ENCODE peak calls at places on chromosomes 12 and 14, in six cellular contexts. X is prostate gland, I is GM10248, P is MM.1S, E is brain microvascular endothelial cell, Z is endodermal cell. T is an unnamed sample.

GRCh38 chr12:65649126-65649525 is 175.2 kb upstream of the HMGA2 start:
- DNase-seq in P (no peak), Z (no peak), E (peak), X (peak), I (no peak), T (no peak)

GRCh38 chr14:102481371-102481770 is 28.2 kb downstream of the ANKRD9 start:
- DNase-seq in E (no peak), I (no peak), X (no peak), Z (no peak), P (no peak), T (no peak)

GRCh38 chr12:1531160-1531653 is 63.2 kb downstream of the FBXL14 start:
- DNase-seq in Z (peak), P (no peak), E (no peak), I (no peak), X (no peak), T (peak)

GRCh38 chr12:116996648-116997047 is 85.9 kb downstream of the FBXW8 start:
- DNase-seq in Z (no peak), E (no peak), X (no peak), I (no peak), P (no peak), T (no peak)

GRCh38 chr14:51488569-51489220 is 163.0 kb upstream of the FRMD6 start:
- DNase-seq in I (no peak), X (peak), Z (no peak), E (no peak), P (no peak), T (no peak)

GRCh38 chr14:95480109-95480886 is 36.2 kb downstream of the SYNE3 start:
- DNase-seq in E (peak), Z (no peak), I (peak), X (no peak), P (peak), T (peak)

GRCh38 chr14:105087963-105088811 is 23.0 kb upstream of the GPR132 start:
- DNase-seq in Z (peak), I (no peak), P (no peak), E (peak), X (no peak), T (no peak)

GRCh38 chr12:58888131-58888783 is 32.0 kb downstream of the LRIG3 start:
- DNase-seq in E (peak), I (no peak), X (peak), Z (no peak), P (no peak), T (no peak)

GRCh38 chr12:126547905-126548304 is 1482.7 kb downstream of the AACS start:
- DNase-seq in P (no peak), I (no peak), E (no peak), X (no peak), Z (no peak), T (no peak)

GRCh38 chr12:53343449-53343848 is 7.3 kb upstream of the SP7 start:
- DNase-seq in X (no peak), I (no peak), Z (no peak), P (no peak), E (no peak), T (no peak)

GRCh38 chr12:1566449-1567135 is 27.8 kb downstream of the FBXL14 start:
- DNase-seq in E (no peak), I (no peak), Z (no peak), X (peak), P (no peak), T (no peak)

GRCh38 chr12:56267443-56268071 is 815 bp downstream of the COQ10A start:
- DNase-seq in P (no peak), E (no peak), Z (no peak), I (no peak), X (no peak), T (peak)

GRCh38 chr12:100858658-100859057 is 64.1 kb downstream of the ANO4 start:
- DNase-seq in X (no peak), E (no peak), I (no peak), Z (no peak), P (no peak), T (no peak)

GRCh38 chr12:6786416-6787094 is 2.8 kb upstream of the CD4 start:
- DNase-seq in Z (peak), X (no peak), P (no peak), E (no peak), I (no peak), T (no peak)

GRCh38 chr12:124005736-124006581 is 32.9 kb downstream of the ZNF664 start:
- DNase-seq in I (peak), X (no peak), Z (no peak), E (no peak), P (peak), T (no peak)

GRCh38 chr12:91272456-91273063 is 89.9 kb upstream of the DCN start:
- DNase-seq in X (no peak), E (peak), Z (peak), I (no peak), P (no peak), T (no peak)

GRCh38 chr12:120352117-120352516 is 16.8 kb downstream of the MSI1 start:
- DNase-seq in X (no peak), Z (no peak), P (no peak), E (peak), I (no peak), T (no peak)

GRCh38 chr14:23577710-23578392 is 739 bp downstream of the JPH4 start:
- DNase-seq in E (no peak), Z (peak), I (no peak), P (no peak), X (no peak), T (peak)

GRCh38 chr14:24051789-24052655 is at the start of gene CARMIL3:
- DNase-seq in Z (peak), I (peak), X (peak), P (peak), E (no peak), T (peak)

GRCh38 chr14:82855912-82856381 is 1322.3 kb upstream of the SEL1L start:
- DNase-seq in E (no peak), X (peak), Z (no peak), P (peak), I (no peak), T (no peak)

GRCh38 chr12:89369166-89369565 is 16.9 kb upstream of the DUSP6 start:
- DNase-seq in P (no peak), I (no peak), X (no peak), E (no peak), Z (no peak), T (no peak)

GRCh38 chr12:53995311-53996187 is 4.4 kb upstream of the HOXC9 start:
- DNase-seq in I (no peak), P (no peak), E (no peak), Z (peak), X (no peak), T (no peak)

GRCh38 chr14:79278798-79279644 is 932.3 kb downstream of the DIO2 start:
- DNase-seq in P (peak), X (peak), I (no peak), Z (peak), E (peak), T (peak)

GRCh38 chr12:82708507-82708906 is 21.8 kb downstream of the TMTC2 start:
- DNase-seq in Z (peak), P (no peak), I (no peak), X (no peak), E (no peak), T (no peak)

GRCh38 chr12:10167588-10167987 is 4.3 kb downstream of the OLR1 start:
- DNase-seq in E (no peak), X (no peak), Z (no peak), P (no peak), I (no peak), T (no peak)

GRCh38 chr12:94169495-94169894 is 21.1 kb downstream of the PLXNC1 start:
- DNase-seq in Z (no peak), X (no peak), E (no peak), I (no peak), P (no peak), T (no peak)

GRCh38 chr12:118164798-118165486 is 29.0 kb downstream of the PEBP1 start:
- DNase-seq in E (peak), P (peak), X (no peak), I (no peak), Z (peak), T (peak)
- TF ChIP-seq CTCF in E (peak), P (peak), X (no peak), I (peak), Z (peak), T (peak)

GRCh38 chr14:53491256-53491905 is 338.3 kb upstream of the DDHD1 start:
- DNase-seq in Z (no peak), X (no peak), P (no peak), I (no peak), E (no peak), T (no peak)
- TF ChIP-seq CTCF in Z (no peak), X (no peak), P (no peak), I (no peak), E (no peak), T (no peak)

GRCh38 chr12:12534975-12535374 is 27.7 kb downstream of the DUSP16 start:
- DNase-seq in E (no peak), P (no peak), I (no peak), Z (no peak), X (no peak), T (no peak)

GRCh38 chr12:12540261-12541013 is 22.2 kb downstream of the DUSP16 start:
- DNase-seq in X (no peak), P (no peak), Z (no peak), I (no peak), E (no peak), T (no peak)

GRCh38 chr12:12538535-12538934 is 24.1 kb downstream of the DUSP16 start:
- DNase-seq in X (no peak), E (no peak), Z (no peak), P (no peak), I (no peak), T (no peak)

GRCh38 chr12:12539411-12539810 is 23.3 kb downstream of the DUSP16 start:
- DNase-seq in X (no peak), P (no peak), E (no peak), Z (no peak), I (no peak), T (no peak)

GRCh38 chr12:12537421-12537820 is 25.2 kb downstream of the DUSP16 start:
- DNase-seq in E (no peak), P (no peak), Z (no peak), X (no peak), I (no peak), T (no peak)
- TF ChIP-seq CTCF in E (no peak), P (no peak), Z (no peak), X (no peak), I (no peak), T (no peak)

GRCh38 chr12:69837191-69838085 is 12.4 kb downstream of the MYRFL start:
- DNase-seq in I (no peak), Z (no peak), X (no peak), E (no peak), P (no peak), T (no peak)

GRCh38 chr12:69834566-69834965 is 9.5 kb downstream of the MYRFL start:
- DNase-seq in P (no peak), Z (no peak), I (no peak), X (no peak), E (no peak), T (no peak)

GRCh38 chr12:69835048-69835447 is 10.0 kb downstream of the MYRFL start:
- DNase-seq in I (no peak), Z (no peak), E (no peak), X (no peak), P (no peak), T (no peak)

GRCh38 chr12:69836015-69836414 is 11.0 kb downstream of the MYRFL start:
- DNase-seq in Z (no peak), I (no peak), E (no peak), P (no peak), X (no peak), T (no peak)

DNA sequence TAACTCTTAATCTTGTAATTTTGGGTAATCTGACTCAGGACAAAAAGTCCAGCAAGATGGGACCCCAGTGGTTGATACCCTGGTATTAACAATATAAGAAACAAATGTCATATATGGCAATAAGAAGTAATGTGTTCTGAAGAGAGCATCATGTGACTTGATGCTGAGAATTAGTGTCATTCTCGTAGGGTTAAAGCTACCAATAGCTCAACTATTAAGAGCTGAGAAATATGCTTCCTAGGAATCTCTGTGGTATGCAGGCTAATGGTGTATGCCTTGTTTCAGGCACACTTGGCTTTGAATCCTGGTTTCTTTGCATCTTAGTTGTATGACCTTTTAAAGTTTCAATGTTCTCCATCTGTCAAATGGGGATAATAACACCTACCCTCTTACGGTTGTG is 9.1 kb downstream of the MYRFL start:
- DNase-seq in X (no peak), P (no peak), I (no peak), E (no peak), Z (no peak), T (no peak)
- TF ChIP-seq CTCF in X (no peak), P (no peak), I (no peak), E (no peak), Z (no peak), T (no peak)

DNA sequence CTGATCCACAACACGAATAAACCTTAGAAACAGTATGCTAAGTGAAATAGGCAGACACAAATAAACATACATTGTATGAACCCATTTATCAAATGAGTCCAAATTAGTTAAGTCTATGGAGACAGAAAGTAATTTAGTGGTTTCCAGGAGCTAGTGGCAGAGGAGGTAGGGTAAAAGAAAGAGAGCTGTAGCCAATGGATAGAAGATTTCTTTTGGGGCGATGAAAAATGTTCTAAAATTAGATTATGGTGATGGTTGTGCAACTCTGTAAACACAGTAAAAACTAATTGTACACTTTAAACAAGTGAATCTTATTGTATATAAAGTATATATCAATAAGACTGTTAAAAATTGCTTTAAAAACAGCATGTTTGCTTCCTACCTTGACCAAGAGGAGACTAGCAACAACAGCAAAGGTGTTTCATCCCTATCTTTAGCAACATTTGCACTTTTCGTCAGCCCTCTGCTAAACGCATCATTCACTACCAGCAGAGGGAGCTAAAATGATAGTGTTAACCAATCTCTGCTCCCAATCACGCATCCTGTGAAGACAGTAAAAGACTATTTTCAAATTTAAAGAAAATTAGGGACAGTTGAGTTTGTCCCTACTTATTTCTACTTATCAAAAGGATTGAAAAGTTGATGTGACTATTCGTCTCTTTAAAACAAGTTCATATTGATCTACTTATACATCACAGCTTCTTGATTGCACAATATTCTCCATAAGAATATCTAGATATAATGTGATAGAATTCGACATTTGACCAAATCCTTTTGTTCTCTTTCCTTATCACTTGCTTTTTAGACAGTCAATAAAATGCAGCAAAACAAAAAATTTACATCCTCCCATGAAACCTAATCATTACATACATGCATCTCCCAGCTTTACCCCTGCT is 24.0 kb upstream of the LGR5 start:
- DNase-seq in I (peak), E (peak), P (peak), X (peak), Z (peak), T (peak)
- TF ChIP-seq CTCF in I (peak), E (peak), P (peak), X (peak), Z (peak), T (peak)

GRCh38 chr12:107662431-107662830 is 23.2 kb upstream of the PWP1 start:
- DNase-seq in I (no peak), E (no peak), P (no peak), Z (no peak), X (no peak), T (no peak)
- TF ChIP-seq CTCF in I (no peak), E (no peak), P (no peak), Z (no peak), X (no peak), T (no peak)

T was measured in GM13976.